ENCODE peak calls at places on chromosomes 11 and 22, in ten cellular contexts. K, T, U, M, N, Z, C, I, J and P are unnamed samples.
A peak's percentile ranks its signal among the peaks of the same experiment; 100 is the strongest.

GRCh38 chr22:50079689-50080465 is 5.3 kb downstream of the MLC1 start:
- DNase-seq in K (no peak), T (no peak), U (no peak), M (no peak), N (peak; percentile 19), Z (no peak), C (no peak), I (no peak), J (no peak), P (no peak)

GRCh38 chr11:82899191-82899820 is 924 bp downstream of the PRCP start:
- DNase-seq in K (no peak), T (peak; percentile 8), U (no peak), M (no peak), N (no peak), Z (no peak), C (no peak), I (no peak), J (no peak), P (no peak)

GRCh38 chr11:113603277-113604059 is 102.6 kb downstream of the TMPRSS5 start:
- DNase-seq in K (no peak), T (no peak), U (no peak), M (no peak), N (no peak), Z (no peak), C (no peak), I (no peak), J (no peak), P (no peak)

GRCh38 chr22:21802056-21802455 is 65.4 kb downstream of the MAPK1 start:
- DNase-seq in K (no peak), T (no peak), U (no peak), M (no peak), N (no peak), Z (no peak), C (no peak), I (no peak), J (no peak), P (no peak)

GRCh38 chr22:46967445-46968358 is 205.3 kb downstream of the TBC1D22A start:
- DNase-seq in K (peak; percentile 1), T (no peak), U (no peak), M (no peak), N (no peak), Z (no peak), C (no peak), I (no peak), J (no peak), P (peak; percentile 47)

GRCh38 chr11:63583288-63583687 is 20.1 kb upstream of the PLAAT2 start:
- DNase-seq in K (no peak), T (peak; percentile 49), U (no peak), M (no peak), N (no peak), Z (no peak), C (no peak), I (no peak), J (no peak), P (no peak)

GRCh38 chr11:132343445-132343844 is 973.0 kb downstream of the NTM start:
- DNase-seq in K (no peak), T (no peak), U (no peak), M (no peak), N (no peak), Z (no peak), C (no peak), I (no peak), J (no peak), P (no peak)

GRCh38 chr11:102172127-102172848 is 62.0 kb downstream of the YAP1 start:
- DNase-seq in K (no peak), T (no peak), U (no peak), M (no peak), N (no peak), Z (no peak), C (no peak), I (no peak), J (peak; percentile 53), P (no peak)

GRCh38 chr22:49973018-49973965 is 12.7 kb downstream of the PIM3 start:
- DNase-seq in K (no peak), T (no peak), U (no peak), M (no peak), N (no peak), Z (no peak), C (no peak), I (no peak), J (no peak), P (no peak)

GRCh38 chr11:19743622-19744021 is 31.0 kb downstream of the NAV2 start:
- DNase-seq in K (no peak), T (no peak), U (no peak), M (no peak), N (no peak), Z (no peak), C (no peak), I (no peak), J (no peak), P (no peak)

GRCh38 chr11:82994615-82995014 is 77.1 kb downstream of the RAB30 start:
- DNase-seq in K (no peak), T (no peak), U (no peak), M (no peak), N (no peak), Z (no peak), C (no peak), I (no peak), J (no peak), P (no peak)

GRCh38 chr11:104866815-104867214 is 31.4 kb downstream of the CASP12 start:
- DNase-seq in K (no peak), T (no peak), U (no peak), M (no peak), N (no peak), Z (no peak), C (no peak), I (no peak), J (no peak), P (no peak)

GRCh38 chr22:49515486-49515885 is 312.2 kb downstream of the BRD1 start:
- DNase-seq in K (no peak), T (peak; percentile 10), U (no peak), M (no peak), N (no peak), Z (no peak), C (no peak), I (no peak), J (no peak), P (no peak)

DNA sequence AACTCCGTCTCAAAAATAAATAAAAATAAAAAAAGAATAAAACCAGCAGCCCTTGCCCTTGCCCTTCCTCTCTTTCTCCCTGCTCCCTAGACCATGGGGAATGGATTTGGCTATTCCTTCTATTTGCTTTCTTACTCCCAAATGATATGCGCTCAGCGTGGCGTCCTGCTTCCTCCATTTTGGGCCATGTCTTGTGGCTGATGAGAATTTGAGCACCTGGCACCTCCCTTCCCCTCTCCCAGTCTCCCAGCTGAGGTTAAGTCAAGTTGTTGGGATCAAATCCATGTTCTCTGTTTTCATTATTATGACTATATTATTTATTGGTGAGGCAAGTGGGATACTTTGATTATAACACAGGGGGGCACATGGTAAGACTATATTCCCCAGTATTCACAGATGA is 10.8 kb upstream of the CTTN start:
- DNase-seq in K (no peak), T (no peak), U (no peak), M (no peak), N (no peak), Z (no peak), C (no peak), I (no peak), J (no peak), P (peak; percentile 24)
- H3K27me3 ChIP-seq in K (no peaks in the 10 kb centered on the region), T (no peaks in the 10 kb centered on the region), U (no peaks in the 10 kb centered on the region), M (no peaks in the 10 kb centered on the region), N (no peaks in the 10 kb centered on the region), Z (no peaks in the 10 kb centered on the region), C (no peaks in the 10 kb centered on the region), I (no peaks in the 10 kb centered on the region), J (no peaks in the 10 kb centered on the region), P (no peaks in the 10 kb centered on the region)

DNA sequence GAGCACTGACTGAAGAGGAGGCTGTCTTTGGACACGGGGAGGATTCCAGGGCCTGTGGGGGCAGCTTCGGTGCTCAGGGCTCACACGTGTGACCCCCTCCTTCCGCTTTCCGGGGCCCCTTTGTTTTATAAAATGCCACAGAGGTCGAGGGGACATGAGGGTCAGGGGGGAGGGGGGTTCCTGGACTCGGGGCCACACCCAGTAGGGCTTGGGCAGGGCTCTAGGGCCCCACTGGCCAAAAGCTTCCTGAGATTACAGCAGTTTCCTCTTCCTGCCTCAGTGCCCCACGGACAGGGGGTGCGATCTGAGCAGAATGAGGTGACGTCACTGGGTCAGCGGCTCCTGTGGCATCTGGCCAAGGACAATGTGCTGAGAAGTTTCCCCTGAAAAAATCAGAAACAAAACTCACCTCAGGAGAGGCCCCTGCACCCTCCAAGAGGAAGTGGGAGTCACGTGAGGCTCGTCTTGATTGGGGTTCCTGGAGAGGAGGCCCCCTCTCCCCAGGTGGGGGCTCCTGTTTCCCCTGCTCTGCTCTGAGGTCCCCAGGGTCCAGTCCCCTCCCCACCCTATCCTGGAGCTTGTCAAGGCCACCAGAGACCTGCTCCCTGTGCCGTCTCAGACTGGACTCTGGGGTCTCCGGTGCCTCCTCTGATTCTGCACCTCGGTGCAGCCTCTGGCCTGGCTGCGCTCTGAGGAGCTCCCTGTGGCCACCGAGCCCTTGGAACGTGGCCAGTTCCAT is 6.4 kb upstream of the IFITM3 start:
- DNase-seq in K (peak; percentile 80), T (peak; percentile 36), U (peak; percentile 88), M (no peak), N (peak; percentile 14), Z (no peak), C (peak; percentile 91), I (peak; percentile 87), J (peak; percentile 89), P (peak; percentile 93)
- H3K27ac ChIP-seq in K (peak overlapping the region; percentile 90), T (peak overlapping the region; percentile 49), U (peak overlapping the region; percentile 84), M (peak overlapping the region; percentile 90), N (no peak overlapping the region), Z (no peak overlapping the region), C (peak overlapping the region; percentile 86), I (peak overlapping the region; percentile 80), J (peak overlapping the region; percentile 90), P (peak overlapping the region; percentile 89)

DNA sequence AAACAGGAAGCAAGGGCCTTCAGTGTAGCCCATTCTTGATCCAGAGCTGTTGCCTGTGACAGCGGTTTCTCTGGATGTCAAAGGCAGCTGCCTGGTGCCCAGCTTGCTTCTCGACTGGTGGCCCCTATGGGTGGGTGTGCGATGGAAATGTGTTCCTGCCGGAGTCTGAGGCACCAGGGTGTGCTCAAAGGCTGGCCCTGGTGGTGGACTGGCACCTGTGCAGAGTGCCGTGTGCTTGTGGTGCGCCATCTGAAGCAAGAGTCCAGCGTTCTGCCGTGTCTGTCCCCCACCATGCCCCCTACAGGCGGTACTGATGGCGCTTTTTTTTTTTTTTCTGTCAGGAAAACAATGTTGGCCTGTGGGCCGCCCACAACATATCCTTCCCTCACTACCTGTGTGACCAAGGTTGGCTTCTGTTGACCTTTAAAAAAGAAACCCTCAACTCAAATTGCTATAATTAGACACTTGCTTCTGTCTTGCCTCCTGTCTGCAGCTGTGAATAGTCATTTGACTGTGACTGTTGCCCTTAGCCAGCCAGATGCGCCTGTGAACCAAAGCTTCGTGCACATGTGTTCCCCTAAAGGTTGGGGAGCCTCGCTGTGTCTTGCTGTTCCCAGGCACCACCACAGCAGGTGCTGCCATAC is 4.7 kb upstream of the RANBP1 start:
- DNase-seq in K (no peak), T (peak; percentile 61), U (peak; percentile 10), M (no peak), N (peak; percentile 87), Z (no peak), C (no peak), I (no peak), J (no peak), P (no peak)
- TF ChIP-seq EP300 in K (no peak), T (no peak), U (no peak), M (no peak), N (no peak), Z (no peak), C (no peak), I (no peak), J (no peak), P (no peak)

DNA sequence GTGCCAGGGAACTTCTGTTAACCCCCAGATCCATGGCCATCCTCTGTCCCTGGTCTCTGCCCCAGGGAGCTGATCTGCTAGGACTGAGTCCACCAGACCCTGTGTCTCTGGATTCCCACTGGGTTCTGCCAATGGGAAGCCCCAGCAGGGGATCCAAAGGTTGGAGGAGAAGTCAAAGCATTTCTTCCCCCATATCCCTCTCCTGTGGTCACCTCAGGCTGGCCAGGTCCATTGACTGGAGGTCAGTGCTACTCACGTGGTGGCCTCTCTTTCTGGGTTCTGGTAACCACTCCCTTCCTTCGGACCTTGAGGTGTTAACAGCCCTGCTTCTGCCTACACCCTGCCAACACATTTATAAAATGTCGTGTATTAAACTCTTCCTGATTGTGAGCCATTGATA is 69.7 kb upstream of the NECTIN1 start:
- DNase-seq in K (no peak), T (no peak), U (no peak), M (no peak), N (no peak), Z (no peak), C (no peak), I (no peak), J (no peak), P (no peak)
- H3K27me3 ChIP-seq in K (no peaks in the 10 kb centered on the region), T (peaks cover 31% of the 10 kb centered on the region), U (no peaks in the 10 kb centered on the region), M (peaks cover 5% of the 10 kb centered on the region), N (no peaks in the 10 kb centered on the region), Z (peaks cover 40% of the 10 kb centered on the region), C (no peaks in the 10 kb centered on the region), I (no peaks in the 10 kb centered on the region), J (no peaks in the 10 kb centered on the region), P (no peaks in the 10 kb centered on the region)